ENCODE peak calls at places on chromosomes 6 and 20, in eight cellular contexts. One of them, this sample, is unnamed.

GRCh38 chr6:27478141-27478705 is 5.3 kb upstream of the ZNF184 start:
- DNase-seq in colonic mucosa: peak
- DNase-seq in mammary epithelial cell: peak
- DNase-seq in SK-N-SH: no peak
- DNase-seq in body of pancreas: no peak
- DNase-seq in tibial artery: no peak
- DNase-seq in prostate gland: no peak
- DNase-seq in tibial nerve: no peak
- DNase-seq in this sample: no peak

GRCh38 chr6:12842658-12843057 is 126.1 kb downstream of the PHACTR1 start:
- DNase-seq in prostate gland: no peak
- DNase-seq in tibial nerve: no peak
- DNase-seq in body of pancreas: no peak
- DNase-seq in colonic mucosa: no peak
- DNase-seq in mammary epithelial cell: no peak
- DNase-seq in tibial artery: no peak
- DNase-seq in SK-N-SH: no peak
- DNase-seq in this sample: no peak

GRCh38 chr6:50128420-50129005 is 78.8 kb upstream of the DEFB112 start:
- DNase-seq in tibial artery: no peak
- DNase-seq in mammary epithelial cell: no peak
- DNase-seq in prostate gland: no peak
- DNase-seq in SK-N-SH: peak
- DNase-seq in tibial nerve: no peak
- DNase-seq in colonic mucosa: no peak
- DNase-seq in body of pancreas: no peak
- DNase-seq in this sample: no peak

GRCh38 chr6:134908906-134909516 is 40.9 kb downstream of the ALDH8A1 start:
- DNase-seq in tibial artery: peak
- DNase-seq in tibial nerve: peak
- DNase-seq in body of pancreas: peak
- DNase-seq in prostate gland: no peak
- DNase-seq in SK-N-SH: no peak
- DNase-seq in colonic mucosa: peak
- DNase-seq in mammary epithelial cell: peak
- DNase-seq in this sample: peak

GRCh38 chr6:141963543-141964295 is 169.0 kb upstream of the GJE1 start:
- DNase-seq in prostate gland: no peak
- DNase-seq in tibial artery: no peak
- DNase-seq in mammary epithelial cell: no peak
- DNase-seq in tibial nerve: no peak
- DNase-seq in body of pancreas: no peak
- DNase-seq in SK-N-SH: no peak
- DNase-seq in colonic mucosa: no peak
- DNase-seq in this sample: no peak

GRCh38 chr20:51750037-51750769 is 18.0 kb downstream of the ATP9A start:
- DNase-seq in tibial nerve: no peak
- DNase-seq in SK-N-SH: peak
- DNase-seq in body of pancreas: peak
- DNase-seq in prostate gland: peak
- DNase-seq in colonic mucosa: peak
- DNase-seq in tibial artery: peak
- DNase-seq in mammary epithelial cell: peak
- DNase-seq in this sample: peak

GRCh38 chr6:81878479-81878878 is 126.0 kb upstream of the TENT5A start:
- DNase-seq in prostate gland: no peak
- DNase-seq in colonic mucosa: no peak
- DNase-seq in body of pancreas: no peak
- DNase-seq in SK-N-SH: no peak
- DNase-seq in tibial nerve: no peak
- DNase-seq in mammary epithelial cell: no peak
- DNase-seq in tibial artery: no peak
- DNase-seq in this sample: no peak

GRCh38 chr20:17611540-17612286 is 41.8 kb downstream of the DSTN start:
- DNase-seq in SK-N-SH: peak
- DNase-seq in mammary epithelial cell: peak
- DNase-seq in tibial nerve: no peak
- DNase-seq in colonic mucosa: peak
- DNase-seq in tibial artery: no peak
- DNase-seq in body of pancreas: peak
- DNase-seq in prostate gland: no peak
- DNase-seq in this sample: peak

GRCh38 chr6:56477241-56477640 is 165.4 kb downstream of the DST start:
- DNase-seq in tibial artery: no peak
- DNase-seq in SK-N-SH: no peak
- DNase-seq in tibial nerve: no peak
- DNase-seq in mammary epithelial cell: no peak
- DNase-seq in colonic mucosa: no peak
- DNase-seq in body of pancreas: no peak
- DNase-seq in prostate gland: no peak
- DNase-seq in this sample: no peak

GRCh38 chr20:10619427-10619826 is 54.4 kb downstream of the JAG1 start:
- DNase-seq in colonic mucosa: no peak
- DNase-seq in prostate gland: no peak
- DNase-seq in tibial nerve: no peak
- DNase-seq in tibial artery: no peak
- DNase-seq in SK-N-SH: no peak
- DNase-seq in mammary epithelial cell: peak
- DNase-seq in body of pancreas: no peak
- DNase-seq in this sample: no peak

GRCh38 chr6:21033095-21033494 is 498.8 kb downstream of the CDKAL1 start:
- DNase-seq in colonic mucosa: no peak
- DNase-seq in tibial artery: no peak
- DNase-seq in prostate gland: no peak
- DNase-seq in tibial nerve: no peak
- DNase-seq in SK-N-SH: no peak
- DNase-seq in body of pancreas: no peak
- DNase-seq in mammary epithelial cell: no peak
- DNase-seq in this sample: no peak

GRCh38 chr6:135922170-135922569 is 70.7 kb downstream of the PDE7B start:
- DNase-seq in tibial artery: peak
- DNase-seq in tibial nerve: no peak
- DNase-seq in mammary epithelial cell: peak
- DNase-seq in colonic mucosa: no peak
- DNase-seq in SK-N-SH: peak
- DNase-seq in body of pancreas: no peak
- DNase-seq in prostate gland: peak
- DNase-seq in this sample: no peak

GRCh38 chr6:11151488-11151887 is 40.0 kb upstream of the ERVFRD-1 start:
- DNase-seq in tibial artery: no peak
- DNase-seq in tibial nerve: no peak
- DNase-seq in SK-N-SH: no peak
- DNase-seq in mammary epithelial cell: no peak
- DNase-seq in prostate gland: no peak
- DNase-seq in colonic mucosa: no peak
- DNase-seq in body of pancreas: no peak
- DNase-seq in this sample: no peak

GRCh38 chr6:36432151-36432633 is 10.5 kb downstream of the PXT1 start:
- DNase-seq in mammary epithelial cell: no peak
- DNase-seq in colonic mucosa: no peak
- DNase-seq in tibial artery: no peak
- DNase-seq in prostate gland: no peak
- DNase-seq in SK-N-SH: no peak
- DNase-seq in body of pancreas: no peak
- DNase-seq in tibial nerve: no peak
- DNase-seq in this sample: no peak

GRCh38 chr6:39157511-39157910 is 42.5 kb upstream of the SAYSD1 start:
- DNase-seq in prostate gland: no peak
- DNase-seq in SK-N-SH: peak
- DNase-seq in body of pancreas: no peak
- DNase-seq in mammary epithelial cell: no peak
- DNase-seq in tibial artery: no peak
- DNase-seq in colonic mucosa: no peak
- DNase-seq in tibial nerve: no peak
- DNase-seq in this sample: no peak

GRCh38 chr6:129608886-129609540 is 101.0 kb downstream of the ARHGAP18 start:
- DNase-seq in tibial nerve: no peak
- DNase-seq in tibial artery: no peak
- DNase-seq in prostate gland: no peak
- DNase-seq in body of pancreas: no peak
- DNase-seq in colonic mucosa: no peak
- DNase-seq in SK-N-SH: no peak
- DNase-seq in mammary epithelial cell: no peak
- DNase-seq in this sample: no peak

GRCh38 chr20:54172856-54173652 is 732 bp downstream of the CYP24A1 start:
- DNase-seq in body of pancreas: no peak
- DNase-seq in tibial nerve: no peak
- DNase-seq in tibial artery: no peak
- DNase-seq in SK-N-SH: peak
- DNase-seq in mammary epithelial cell: peak
- DNase-seq in colonic mucosa: peak
- DNase-seq in prostate gland: no peak
- DNase-seq in this sample: no peak
- H3K4me3 ChIP-seq in body of pancreas: no peak
- H3K4me3 ChIP-seq in tibial nerve: no peak
- H3K4me3 ChIP-seq in tibial artery: no peak
- H3K4me3 ChIP-seq in SK-N-SH: peak
- H3K4me3 ChIP-seq in mammary epithelial cell: peak
- H3K4me3 ChIP-seq in colonic mucosa: no peak
- H3K4me3 ChIP-seq in prostate gland: no peak
- H3K4me3 ChIP-seq in this sample: peak

GRCh38 chr6:17298257-17298656 is 17.1 kb downstream of the RBM24 start:
- DNase-seq in tibial nerve: no peak
- DNase-seq in prostate gland: no peak
- DNase-seq in tibial artery: no peak
- DNase-seq in SK-N-SH: no peak
- DNase-seq in colonic mucosa: no peak
- DNase-seq in body of pancreas: no peak
- DNase-seq in mammary epithelial cell: no peak
- DNase-seq in this sample: no peak
- H3K27ac ChIP-seq in tibial nerve: no peak
- H3K27ac ChIP-seq in prostate gland: no peak
- H3K27ac ChIP-seq in tibial artery: no peak
- H3K27ac ChIP-seq in SK-N-SH: no peak
- H3K27ac ChIP-seq in colonic mucosa: no peak
- H3K27ac ChIP-seq in body of pancreas: no peak
- H3K27ac ChIP-seq in mammary epithelial cell: no peak
- H3K27ac ChIP-seq in this sample: no peak

GRCh38 chr6:157139054-157139708 is 184.1 kb downstream of the TMEM242 start:
- DNase-seq in SK-N-SH: peak
- DNase-seq in prostate gland: no peak
- DNase-seq in body of pancreas: no peak
- DNase-seq in mammary epithelial cell: no peak
- DNase-seq in colonic mucosa: no peak
- DNase-seq in tibial nerve: no peak
- DNase-seq in tibial artery: no peak
- DNase-seq in this sample: no peak
- TF ChIP-seq CTCF in SK-N-SH: peak
- TF ChIP-seq CTCF in prostate gland: no peak
- TF ChIP-seq CTCF in body of pancreas: no peak
- TF ChIP-seq CTCF in mammary epithelial cell: peak
- TF ChIP-seq CTCF in colonic mucosa: no peak
- TF ChIP-seq CTCF in tibial nerve: no peak
- TF ChIP-seq CTCF in tibial artery: no peak
- TF ChIP-seq CTCF in this sample: no peak

GRCh38 chr6:168078199-168078942 is 641 bp downstream of the FRMD1 start:
- DNase-seq in body of pancreas: no peak
- DNase-seq in tibial nerve: no peak
- DNase-seq in tibial artery: no peak
- DNase-seq in colonic mucosa: no peak
- DNase-seq in mammary epithelial cell: no peak
- DNase-seq in prostate gland: no peak
- DNase-seq in SK-N-SH: no peak
- DNase-seq in this sample: no peak
- H3K4me3 ChIP-seq in body of pancreas: no peak
- H3K4me3 ChIP-seq in tibial nerve: peak
- H3K4me3 ChIP-seq in tibial artery: peak
- H3K4me3 ChIP-seq in colonic mucosa: peak
- H3K4me3 ChIP-seq in mammary epithelial cell: no peak
- H3K4me3 ChIP-seq in prostate gland: no peak
- H3K4me3 ChIP-seq in SK-N-SH: no peak
- H3K4me3 ChIP-seq in this sample: peak

GRCh38 chr6:150880336-150880735 is 14.8 kb downstream of the MTHFD1L start:
- DNase-seq in colonic mucosa: no peak
- DNase-seq in tibial artery: no peak
- DNase-seq in SK-N-SH: no peak
- DNase-seq in tibial nerve: no peak
- DNase-seq in mammary epithelial cell: no peak
- DNase-seq in prostate gland: no peak
- DNase-seq in body of pancreas: no peak
- DNase-seq in this sample: no peak
- H3K27ac ChIP-seq in colonic mucosa: no peak
- H3K27ac ChIP-seq in tibial artery: peak
- H3K27ac ChIP-seq in SK-N-SH: no peak
- H3K27ac ChIP-seq in tibial nerve: no peak
- H3K27ac ChIP-seq in mammary epithelial cell: no peak
- H3K27ac ChIP-seq in prostate gland: no peak
- H3K27ac ChIP-seq in body of pancreas: no peak
- H3K27ac ChIP-seq in this sample: peak

DNA sequence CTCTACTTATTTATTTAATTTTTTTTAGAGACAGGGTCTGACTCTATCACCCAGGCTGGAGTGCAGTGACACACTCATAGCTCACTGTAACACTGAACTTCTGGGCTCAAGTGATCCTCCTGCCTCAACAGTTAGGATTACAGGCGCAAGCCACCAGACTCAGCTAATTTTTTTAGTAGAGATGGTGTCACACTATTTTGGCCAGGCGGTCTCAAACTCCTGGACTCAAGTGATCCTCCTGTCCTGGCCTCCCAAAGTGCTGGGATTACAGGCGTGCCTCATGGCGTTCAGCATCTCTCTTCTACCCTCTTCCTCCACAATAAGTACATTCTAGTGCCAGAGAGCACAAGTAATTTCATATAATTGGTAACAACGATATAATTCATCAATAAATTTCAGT is 5.5 kb downstream of the SSR1 start:
- DNase-seq in mammary epithelial cell: no peak
- DNase-seq in colonic mucosa: no peak
- DNase-seq in prostate gland: no peak
- DNase-seq in tibial artery: no peak
- DNase-seq in SK-N-SH: no peak
- DNase-seq in body of pancreas: no peak
- DNase-seq in tibial nerve: no peak
- DNase-seq in this sample: no peak
- TF ChIP-seq CTCF in mammary epithelial cell: no peak
- TF ChIP-seq CTCF in colonic mucosa: no peak
- TF ChIP-seq CTCF in prostate gland: no peak
- TF ChIP-seq CTCF in tibial artery: no peak
- TF ChIP-seq CTCF in SK-N-SH: no peak
- TF ChIP-seq CTCF in body of pancreas: no peak
- TF ChIP-seq CTCF in tibial nerve: no peak
- TF ChIP-seq CTCF in this sample: no peak

DNA sequence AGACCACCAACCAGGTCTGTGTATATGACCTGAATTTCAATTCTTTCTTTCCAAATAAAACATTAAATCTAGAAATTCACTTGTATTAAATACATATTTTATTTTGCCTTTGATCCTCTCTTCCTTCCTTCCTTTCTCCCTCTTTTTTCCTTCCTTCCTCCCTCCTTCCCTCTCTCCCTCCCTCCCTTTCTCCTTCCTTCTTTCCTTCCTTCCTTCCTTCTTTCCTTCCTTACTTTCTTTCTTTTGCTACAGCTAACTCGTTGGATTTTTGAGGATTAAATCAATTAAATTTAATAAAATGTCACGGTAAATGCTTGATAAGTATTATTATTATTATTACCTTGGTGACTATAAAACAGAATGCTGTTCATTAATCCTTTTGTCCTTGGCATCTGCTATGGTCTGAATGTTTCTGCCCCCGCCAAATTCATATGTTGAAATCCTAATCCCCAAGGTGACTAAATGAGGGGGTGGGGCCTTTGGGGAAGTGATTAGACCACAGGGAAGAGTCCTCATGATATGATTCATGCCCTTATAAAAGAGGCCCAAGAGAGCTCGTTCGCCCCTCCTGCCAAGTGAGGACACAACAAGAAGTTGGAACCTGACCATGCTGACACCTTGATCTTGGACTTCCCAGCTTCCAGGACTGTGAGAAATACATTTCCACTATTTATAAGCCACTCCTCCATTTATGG is 67.6 kb upstream of the BTBD3 start:
- DNase-seq in SK-N-SH: no peak
- DNase-seq in tibial nerve: no peak
- DNase-seq in colonic mucosa: no peak
- DNase-seq in mammary epithelial cell: peak
- DNase-seq in prostate gland: no peak
- DNase-seq in body of pancreas: no peak
- DNase-seq in tibial artery: no peak
- DNase-seq in this sample: no peak
- H3K4me3 ChIP-seq in SK-N-SH: no peak
- H3K4me3 ChIP-seq in tibial nerve: no peak
- H3K4me3 ChIP-seq in colonic mucosa: no peak
- H3K4me3 ChIP-seq in mammary epithelial cell: peak
- H3K4me3 ChIP-seq in prostate gland: no peak
- H3K4me3 ChIP-seq in body of pancreas: no peak
- H3K4me3 ChIP-seq in tibial artery: no peak
- H3K4me3 ChIP-seq in this sample: no peak